ENCODE peak calls at places on chromosomes 6 and 20, in seven cellular contexts. H is GM12878, G is ovary, U is A549, F is transverse colon, Y is tibial nerve, N is stomach. R is an unnamed sample.

GRCh38 chr6:119077643-119078448 is 618 bp downstream of the FAM184A start:
- DNase-seq in G (peak; percentile 55), H (no peak), N (peak; percentile 39), Y (no peak), F (peak; percentile 38), U (no peak), R (peak; percentile 71)

GRCh38 chr6:38113810-38114577 is 294.5 kb downstream of the ZFAND3 start:
- DNase-seq in N (no peak), G (no peak), F (no peak), H (no peak), Y (no peak), U (no peak), R (no peak)

GRCh38 chr6:160882019-160882418 is 109.5 kb upstream of the MAP3K4 start:
- DNase-seq in N (no peak), U (no peak), G (no peak), F (no peak), Y (no peak), H (no peak), R (no peak)

GRCh38 chr6:11918739-11919605 is 93.1 kb upstream of the HIVEP1 start:
- DNase-seq in N (no peak), F (no peak), H (no peak), G (no peak), Y (no peak), U (no peak), R (no peak)

GRCh38 chr6:139313784-139314545 is 22.2 kb upstream of the TXLNB start:
- DNase-seq in Y (no peak), N (no peak), G (no peak), U (no peak), H (no peak), F (no peak), R (no peak)

GRCh38 chr20:38057351-38057972 is 23.9 kb downstream of the RPRD1B start:
- DNase-seq in F (peak; percentile 85), H (no peak), Y (peak; percentile 84), U (peak; percentile 81), N (peak; percentile 90), G (peak; percentile 81), R (peak; percentile 89)

GRCh38 chr6:43788305-43788704 is 18.3 kb downstream of the VEGFA start:
- DNase-seq in G (no peak), H (no peak), N (no peak), F (no peak), Y (no peak), U (no peak), R (no peak)

GRCh38 chr20:36214684-36215256 is 21.5 kb upstream of the AAR2 start:
- DNase-seq in U (peak; percentile 46), G (no peak), N (no peak), F (no peak), Y (no peak), H (no peak), R (no peak)

GRCh38 chr6:138430361-138431145 is 26.5 kb downstream of the HEBP2 start:
- DNase-seq in Y (no peak), F (no peak), N (no peak), H (no peak), G (no peak), U (no peak), R (no peak)

GRCh38 chr6:34525431-34526175 is 30.5 kb downstream of the SPDEF start:
- DNase-seq in N (no peak), F (no peak), Y (no peak), H (no peak), U (no peak), G (peak; percentile 17), R (no peak)

GRCh38 chr6:44542401-44543116 is 155.1 kb downstream of the CDC5L start:
- DNase-seq in G (peak; percentile 43), Y (no peak), N (no peak), F (no peak), U (no peak), H (no peak), R (no peak)

GRCh38 chr6:129108337-129108736 is 225.4 kb downstream of the LAMA2 start:
- DNase-seq in U (no peak), Y (no peak), G (no peak), N (no peak), F (no peak), H (no peak), R (no peak)

GRCh38 chr6:24432611-24433010 is 29.9 kb downstream of the MRS2 start:
- DNase-seq in Y (no peak), U (no peak), N (no peak), G (no peak), H (no peak), F (no peak), R (no peak)

GRCh38 chr20:58711266-58712051 is 18.9 kb downstream of the NPEPL1 start:
- DNase-seq in U (no peak), Y (no peak), F (peak; percentile 4), H (no peak), N (peak; percentile 16), G (no peak), R (peak; percentile 55)

GRCh38 chr6:141610741-141611140 is 522.0 kb upstream of the GJE1 start:
- DNase-seq in Y (no peak), H (no peak), N (no peak), F (no peak), U (peak; percentile 11), G (no peak), R (no peak)

GRCh38 chr20:6140947-6141346 is 18.1 kb upstream of the FERMT1 start:
- DNase-seq in F (no peak), U (peak; percentile 62), Y (no peak), G (no peak), H (no peak), N (no peak), R (no peak)

GRCh38 chr20:62740286-62741141 is 31.9 kb downstream of the NTSR1 start:
- DNase-seq in Y (no peak), H (peak; percentile 78), F (peak; percentile 47), N (peak; percentile 39), G (no peak), U (peak; percentile 70), R (peak; percentile 68)

GRCh38 chr6:119499797-119500196 is 150.2 kb upstream of the MAN1A1 start:
- DNase-seq in F (no peak), G (no peak), H (no peak), N (no peak), Y (no peak), U (no peak), R (no peak)

GRCh38 chr20:5141615-5142014 is 14.8 kb downstream of the CDS2 start:
- DNase-seq in H (no peak), U (no peak), N (no peak), G (no peak), F (no peak), Y (no peak), R (no peak)

GRCh38 chr6:131175559-131175958 is 40.3 kb downstream of the AKAP7 start:
- DNase-seq in Y (no peak), N (no peak), G (no peak), H (no peak), F (no peak), U (no peak), R (no peak)

DNA sequence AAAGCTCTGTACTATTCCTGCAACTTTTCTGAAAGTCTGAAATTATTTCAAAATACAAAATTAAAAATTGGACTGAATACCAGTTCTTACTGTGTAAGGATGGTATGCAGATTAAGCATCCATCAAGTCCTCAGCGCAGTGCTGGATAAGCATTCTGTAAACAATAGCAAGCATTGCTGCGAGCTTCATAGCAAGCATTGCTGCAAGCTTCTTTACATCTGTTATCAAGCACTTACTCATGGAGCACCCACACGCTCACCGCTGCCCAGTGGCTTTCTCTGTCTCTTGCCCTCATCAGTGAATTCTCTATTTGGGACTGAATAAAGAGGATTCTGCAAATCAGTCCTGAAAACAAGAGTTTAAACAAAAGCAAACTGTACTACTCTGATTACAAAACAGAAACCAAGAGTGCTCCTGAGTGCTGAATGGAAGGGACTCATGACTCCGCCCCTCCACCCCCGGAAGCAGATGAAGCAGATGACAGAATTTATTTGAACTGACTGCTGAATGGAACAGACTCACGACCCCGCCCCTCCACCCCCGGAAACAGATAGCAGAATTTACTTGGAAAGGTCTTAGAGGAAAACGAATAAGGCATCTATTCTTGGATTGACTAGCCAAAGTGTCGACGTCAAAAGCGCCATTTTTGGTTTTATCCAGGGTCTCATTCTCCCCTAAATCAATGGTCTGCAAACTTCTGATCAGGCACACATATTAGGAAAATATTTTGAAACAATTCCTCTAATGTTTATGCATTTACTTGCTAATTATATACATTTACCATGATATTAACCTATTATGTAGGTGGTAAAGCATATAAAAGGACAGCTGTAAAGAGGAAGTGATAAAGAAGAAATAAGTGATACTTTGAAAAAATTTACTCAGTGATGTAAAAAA is 22.1 kb upstream of the EYA2 start:
- DNase-seq in N (no peak), Y (no peak), G (no peak), F (no peak), U (peak; percentile 16), H (no peak), R (no peak)
- TF ChIP-seq POLR2A in N (no peak), Y (no peak), G (no peak), F (no peak), U (no peak), H (no peak), R (no peak)

GRCh38 chr20:13307562-13308163 is 86.6 kb downstream of the ISM1 start:
- DNase-seq in G (no peak), Y (no peak), U (no peak), H (no peak), N (no peak), F (no peak), R (no peak)
- TF ChIP-seq EP300 in G (no peak), Y (no peak), U (no peak), H (no peak), N (no peak), F (no peak), R (no peak)

GRCh38 chr6:66264376-66264775 is 557.4 kb upstream of the EYS start:
- DNase-seq in Y (no peak), N (no peak), F (no peak), H (no peak), U (peak; percentile 2), G (no peak), R (no peak)
- H3K9me3 ChIP-seq in Y (no peaks in the 10 kb centered on the region), N (peaks cover 5% of the 10 kb centered on the region), F (no peaks in the 10 kb centered on the region), H (no peaks in the 10 kb centered on the region), U (no peaks in the 10 kb centered on the region), G (no peaks in the 10 kb centered on the region), R (peaks cover 4% of the 10 kb centered on the region)

GRCh38 chr20:1792274-1792673 is 102.9 kb upstream of the SIRPA start:
- DNase-seq in F (no peak), G (no peak), N (no peak), Y (no peak), H (no peak), U (no peak), R (no peak)

GRCh38 chr20:1786061-1786460 is 109.1 kb upstream of the SIRPA start:
- DNase-seq in U (no peak), Y (no peak), F (no peak), H (no peak), N (no peak), G (no peak), R (no peak)

GRCh38 chr20:1786496-1786895 is 108.7 kb upstream of the SIRPA start:
- DNase-seq in U (no peak), F (no peak), H (no peak), N (no peak), G (no peak), Y (no peak), R (no peak)

GRCh38 chr20:1784586-1784985 is 110.6 kb upstream of the SIRPA start:
- DNase-seq in H (no peak), F (no peak), Y (no peak), U (no peak), G (no peak), N (no peak), R (no peak)

DNA sequence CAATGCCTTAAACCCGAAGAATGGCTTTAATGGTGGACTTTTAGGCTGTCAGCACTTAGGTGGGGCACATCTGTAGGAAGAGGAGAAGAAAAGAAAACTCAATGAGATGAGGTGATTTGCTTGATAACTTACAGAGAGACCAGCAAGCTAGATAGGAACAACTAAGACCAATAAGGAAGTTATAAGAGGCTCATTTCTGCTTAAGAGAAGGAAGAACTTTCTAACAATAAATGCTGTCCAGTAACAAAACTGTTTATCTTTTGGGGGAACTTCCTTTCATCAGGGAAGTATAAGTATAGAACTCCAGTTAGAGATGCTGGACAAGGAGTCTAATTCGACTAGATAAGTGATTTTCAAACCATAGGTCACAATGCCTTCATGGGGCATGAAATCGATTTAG is 107.2 kb upstream of the SIRPA start:
- DNase-seq in Y (no peak), U (no peak), H (no peak), G (no peak), F (no peak), N (no peak), R (no peak)
- TF ChIP-seq POLR2A in Y (no peak), U (no peak), H (no peak), G (no peak), F (no peak), N (no peak), R (no peak)

R was measured in sigmoid colon.